ENCODE peak calls at places on chromosomes 5 and 9, in six cellular contexts. One of them, this sample, is unnamed.

GRCh38 chr9:98117984-98118639 is 910 bp downstream of the TRIM14 start:
- DNase-seq in IMR-90: peak; percentile 28
- DNase-seq in suprapubic skin: no peak
- DNase-seq in endothelial cell: no peak
- DNase-seq in uterus: no peak
- DNase-seq in OCI-LY7: peak; percentile 81
- DNase-seq in this sample: no peak

GRCh38 chr5:150553911-150554310 is 46.0 kb downstream of the NDST1 start:
- DNase-seq in IMR-90: no peak
- DNase-seq in suprapubic skin: no peak
- DNase-seq in endothelial cell: no peak
- DNase-seq in uterus: no peak
- DNase-seq in OCI-LY7: no peak
- DNase-seq in this sample: no peak

GRCh38 chr9:114303571-114303970 is 19.3 kb upstream of the ORM1 start:
- DNase-seq in IMR-90: no peak
- DNase-seq in suprapubic skin: peak; percentile 53
- DNase-seq in endothelial cell: no peak
- DNase-seq in uterus: peak; percentile 4
- DNase-seq in OCI-LY7: no peak
- DNase-seq in this sample: peak; percentile 34

GRCh38 chr9:130624154-130624553 is 40.2 kb upstream of the PRDM12 start:
- DNase-seq in IMR-90: no peak
- DNase-seq in suprapubic skin: no peak
- DNase-seq in endothelial cell: no peak
- DNase-seq in uterus: no peak
- DNase-seq in OCI-LY7: no peak
- DNase-seq in this sample: no peak

GRCh38 chr9:132575005-132575609 is 7.3 kb upstream of the BARHL1 start:
- DNase-seq in IMR-90: peak; percentile 67
- DNase-seq in suprapubic skin: no peak
- DNase-seq in endothelial cell: peak; percentile 88
- DNase-seq in uterus: no peak
- DNase-seq in OCI-LY7: peak; percentile 79
- DNase-seq in this sample: peak; percentile 88

GRCh38 chr5:139566611-139567010 is 5.5 kb downstream of the UBE2D2 start:
- DNase-seq in IMR-90: no peak
- DNase-seq in suprapubic skin: no peak
- DNase-seq in endothelial cell: no peak
- DNase-seq in uterus: no peak
- DNase-seq in OCI-LY7: no peak
- DNase-seq in this sample: no peak

GRCh38 chr9:109755040-109755439 is 25.0 kb upstream of the PALM2AKAP2 start:
- DNase-seq in IMR-90: peak; percentile 68
- DNase-seq in suprapubic skin: no peak
- DNase-seq in endothelial cell: no peak
- DNase-seq in uterus: no peak
- DNase-seq in OCI-LY7: no peak
- DNase-seq in this sample: no peak

GRCh38 chr5:175752826-175753535 is 95.1 kb downstream of the HRH2 start:
- DNase-seq in IMR-90: no peak
- DNase-seq in suprapubic skin: no peak
- DNase-seq in endothelial cell: no peak
- DNase-seq in uterus: no peak
- DNase-seq in OCI-LY7: no peak
- DNase-seq in this sample: peak; percentile 47

GRCh38 chr5:36875051-36875788 is 1.3 kb upstream of the NIPBL start:
- DNase-seq in IMR-90: peak; percentile 39
- DNase-seq in suprapubic skin: peak; percentile 77
- DNase-seq in endothelial cell: peak; percentile 57
- DNase-seq in uterus: peak; percentile 46
- DNase-seq in OCI-LY7: peak; percentile 63
- DNase-seq in this sample: no peak

GRCh38 chr5:129460121-129460950 is at the start of gene ADAMTS19:
- DNase-seq in IMR-90: peak; percentile 21
- DNase-seq in suprapubic skin: no peak
- DNase-seq in endothelial cell: peak; percentile 69
- DNase-seq in uterus: peak; percentile 43
- DNase-seq in OCI-LY7: no peak
- DNase-seq in this sample: peak; percentile 73

GRCh38 chr9:107258919-107259318 is 24.2 kb upstream of the RAD23B start:
- DNase-seq in IMR-90: no peak
- DNase-seq in suprapubic skin: no peak
- DNase-seq in endothelial cell: no peak
- DNase-seq in uterus: no peak
- DNase-seq in OCI-LY7: no peak
- DNase-seq in this sample: no peak

GRCh38 chr5:73783823-73784222 is 157.8 kb downstream of the ARHGEF28 start:
- DNase-seq in IMR-90: peak; percentile 53
- DNase-seq in suprapubic skin: no peak
- DNase-seq in endothelial cell: no peak
- DNase-seq in uterus: no peak
- DNase-seq in OCI-LY7: peak; percentile 2
- DNase-seq in this sample: no peak

GRCh38 chr9:90290716-90291485 is 351.7 kb downstream of the DIRAS2 start:
- DNase-seq in IMR-90: peak; percentile 42
- DNase-seq in suprapubic skin: no peak
- DNase-seq in endothelial cell: no peak
- DNase-seq in uterus: no peak
- DNase-seq in OCI-LY7: no peak
- DNase-seq in this sample: no peak

GRCh38 chr9:33106827-33107621 is 30.6 kb upstream of the SMU1 start:
- DNase-seq in IMR-90: peak; percentile 89
- DNase-seq in suprapubic skin: no peak
- DNase-seq in endothelial cell: no peak
- DNase-seq in uterus: peak; percentile 45
- DNase-seq in OCI-LY7: no peak
- DNase-seq in this sample: no peak

GRCh38 chr9:109766351-109766750 is 13.6 kb upstream of the PALM2AKAP2 start:
- DNase-seq in IMR-90: peak; percentile 98
- DNase-seq in suprapubic skin: no peak
- DNase-seq in endothelial cell: no peak
- DNase-seq in uterus: no peak
- DNase-seq in OCI-LY7: no peak
- DNase-seq in this sample: no peak

GRCh38 chr9:28981129-28981528 is 1407.8 kb upstream of the C9orf72 start:
- DNase-seq in IMR-90: no peak
- DNase-seq in suprapubic skin: no peak
- DNase-seq in endothelial cell: no peak
- DNase-seq in uterus: no peak
- DNase-seq in OCI-LY7: no peak
- DNase-seq in this sample: no peak

GRCh38 chr5:121962943-121963342 is 1.2 kb downstream of the SRFBP1 start:
- DNase-seq in IMR-90: peak; percentile 15
- DNase-seq in suprapubic skin: no peak
- DNase-seq in endothelial cell: no peak
- DNase-seq in uterus: no peak
- DNase-seq in OCI-LY7: no peak
- DNase-seq in this sample: no peak

GRCh38 chr5:66326276-66326675 is 182.2 kb downstream of the SREK1 start:
- DNase-seq in IMR-90: no peak
- DNase-seq in suprapubic skin: no peak
- DNase-seq in endothelial cell: no peak
- DNase-seq in uterus: no peak
- DNase-seq in OCI-LY7: no peak
- DNase-seq in this sample: no peak
- TF ChIP-seq CTCF in IMR-90: no peak
- TF ChIP-seq CTCF in suprapubic skin: no peak
- TF ChIP-seq CTCF in endothelial cell: no peak
- TF ChIP-seq CTCF in uterus: no peak
- TF ChIP-seq CTCF in OCI-LY7: no peak
- TF ChIP-seq CTCF in this sample: no peak

GRCh38 chr5:7261049-7261448 is 134.9 kb upstream of the ADCY2 start:
- DNase-seq in IMR-90: no peak
- DNase-seq in suprapubic skin: no peak
- DNase-seq in endothelial cell: peak; percentile 48
- DNase-seq in uterus: no peak
- DNase-seq in OCI-LY7: peak; percentile 24
- DNase-seq in this sample: no peak
- TF ChIP-seq CTCF in IMR-90: no peak
- TF ChIP-seq CTCF in suprapubic skin: peak; percentile 49
- TF ChIP-seq CTCF in endothelial cell: peak; percentile 40
- TF ChIP-seq CTCF in uterus: peak; percentile 28
- TF ChIP-seq CTCF in OCI-LY7: peak; percentile 72
- TF ChIP-seq CTCF in this sample: peak; percentile 83

GRCh38 chr9:126773004-126773607 is 31.7 kb upstream of the ZBTB43 start:
- DNase-seq in IMR-90: peak; percentile 16
- DNase-seq in suprapubic skin: no peak
- DNase-seq in endothelial cell: peak; percentile 40
- DNase-seq in uterus: no peak
- DNase-seq in OCI-LY7: no peak
- DNase-seq in this sample: no peak
- TF ChIP-seq CTCF in IMR-90: peak; percentile 50
- TF ChIP-seq CTCF in suprapubic skin: peak; percentile 45
- TF ChIP-seq CTCF in endothelial cell: peak; percentile 67
- TF ChIP-seq CTCF in uterus: no peak
- TF ChIP-seq CTCF in OCI-LY7: peak; percentile 42
- TF ChIP-seq CTCF in this sample: peak; percentile 69

GRCh38 chr5:158245513-158245912 is 386.6 kb upstream of the CLINT1 start:
- DNase-seq in IMR-90: no peak
- DNase-seq in suprapubic skin: no peak
- DNase-seq in endothelial cell: no peak
- DNase-seq in uterus: no peak
- DNase-seq in OCI-LY7: peak; percentile 51
- DNase-seq in this sample: no peak
- TF ChIP-seq CTCF in IMR-90: no peak
- TF ChIP-seq CTCF in suprapubic skin: no peak
- TF ChIP-seq CTCF in endothelial cell: no peak
- TF ChIP-seq CTCF in uterus: no peak
- TF ChIP-seq CTCF in OCI-LY7: no peak
- TF ChIP-seq CTCF in this sample: no peak